ENCODE peak calls at places on chromosomes 16 and 17, in nine cellular contexts. P is adrenal gland, V is sigmoid colon, G is uterus, C is HCT116, I is gastrocnemius medialis, Q is body of pancreas, A is thyroid gland, Z is prostate gland. Y is an unnamed sample. For H3K36me3, the result is how much of the 10 kb centered on the place peaks cover.

GRCh38 chr17:34199932-34200534 is 55.1 kb upstream of the CCL2 start:
- DNase-seq in A (peak), Q (peak), C (peak), I (peak), V (peak), P (peak), Z (peak), G (peak), Y (peak)

GRCh38 chr17:1367351-1367745 is 32.7 kb downstream of the YWHAE start:
- DNase-seq in A (no peak), G (no peak), V (no peak), C (no peak), I (no peak), Q (no peak), P (no peak), Z (no peak), Y (no peak)

GRCh38 chr16:1451702-1452392 is 7.5 kb upstream of the CCDC154 start:
- DNase-seq in P (no peak), V (no peak), Q (no peak), Z (no peak), A (no peak), C (no peak), G (no peak), I (no peak), Y (no peak)

GRCh38 chr17:2485543-2485942 is 26.1 kb downstream of the METTL16 start:
- DNase-seq in A (no peak), V (no peak), G (no peak), Z (peak), C (no peak), I (no peak), Q (peak), P (no peak), Y (no peak)

GRCh38 chr16:66127459-66128362 is 238.8 kb upstream of the CDH5 start:
- DNase-seq in A (peak), Q (peak), V (no peak), Z (no peak), C (no peak), G (peak), I (no peak), P (peak), Y (no peak)

GRCh38 chr16:79651363-79651762 is 50.8 kb upstream of the MAF start:
- DNase-seq in G (peak), C (no peak), I (no peak), A (peak), V (peak), Z (peak), Q (no peak), P (peak), Y (no peak)

GRCh38 chr16:12971216-12971615 is 69.8 kb downstream of the SHISA9 start:
- DNase-seq in A (peak), Q (no peak), V (no peak), P (no peak), G (no peak), Z (no peak), C (no peak), I (no peak), Y (no peak)

GRCh38 chr16:66335704-66336329 is 30.7 kb upstream of the CDH5 start:
- DNase-seq in I (no peak), G (no peak), P (peak), Q (no peak), C (no peak), V (no peak), Z (no peak), A (peak), Y (no peak)

GRCh38 chr17:4537451-4538235 is 17.5 kb downstream of the MYBBP1A start:
- DNase-seq in P (no peak), Z (no peak), V (no peak), I (no peak), G (no peak), A (no peak), Q (no peak), C (no peak), Y (no peak)

GRCh38 chr17:4580291-4580690 is 4.0 kb upstream of the SMTNL2 start:
- DNase-seq in I (no peak), Q (no peak), P (no peak), V (no peak), G (no peak), Z (no peak), C (no peak), A (no peak), Y (no peak)

GRCh38 chr16:8862309-8863130 is 6.3 kb downstream of the CARHSP1 start:
- DNase-seq in I (no peak), P (peak), A (no peak), G (no peak), C (no peak), V (no peak), Z (no peak), Q (no peak), Y (no peak)

GRCh38 chr16:67326472-67327309 is at the start of the genes KCTD19 and LRRC36:
- DNase-seq in I (peak), C (no peak), Q (peak), V (peak), P (peak), Z (peak), A (peak), G (peak), Y (peak)

GRCh38 chr16:77439106-77439505 is 4.3 kb upstream of the ADAMTS18 start:
- DNase-seq in Q (no peak), I (no peak), G (no peak), P (no peak), C (no peak), A (no peak), Z (no peak), V (no peak), Y (no peak)

GRCh38 chr16:27401768-27402568 is at the start of gene IL21R:
- DNase-seq in Z (no peak), Q (peak), V (peak), P (peak), G (peak), I (no peak), A (peak), C (no peak), Y (peak)

GRCh38 chr17:4822835-4823234 is 10.3 kb upstream of the MINK1 start:
- DNase-seq in G (no peak), I (no peak), Q (no peak), C (no peak), A (peak), V (no peak), Z (no peak), P (no peak), Y (no peak)

GRCh38 chr17:54968954-54969400 is 412 bp downstream of the STXBP4 start:
- DNase-seq in Q (peak), G (no peak), C (no peak), I (no peak), P (peak), A (peak), V (peak), Z (peak), Y (no peak)

GRCh38 chr16:67529639-67530012 is 997 bp downstream of the RIPOR1 start:
- DNase-seq in C (no peak), A (no peak), Q (no peak), P (no peak), G (peak), Z (no peak), V (no peak), I (no peak), Y (no peak)

GRCh38 chr16:55567382-55567781 is 898 bp downstream of the CAPNS2 start:
- DNase-seq in A (peak), Q (no peak), C (no peak), P (no peak), G (no peak), I (no peak), V (no peak), Z (peak), Y (no peak)

GRCh38 chr16:16073884-16074781 is 124.7 kb downstream of the ABCC1 start:
- DNase-seq in V (no peak), C (no peak), Z (no peak), A (peak), G (no peak), P (peak), Q (peak), I (peak), Y (no peak)

GRCh38 chr16:30893744-30894539 is at the start of gene BCL7C:
- DNase-seq in I (peak), G (peak), V (peak), C (peak), Z (peak), A (peak), P (peak), Q (peak), Y (peak)

GRCh38 chr17:65297384-65297783 is 160.2 kb downstream of the RGS9 start:
- DNase-seq in A (no peak), I (no peak), V (no peak), P (no peak), C (no peak), Q (no peak), G (no peak), Z (no peak), Y (no peak)

GRCh38 chr16:61887903-61888302 is 148.3 kb downstream of the CDH8 start:
- DNase-seq in G (no peak), I (peak), Q (no peak), Z (no peak), C (no peak), A (no peak), V (no peak), P (no peak), Y (no peak)

GRCh38 chr16:72612718-72613117 is 435.2 kb downstream of the ZFHX3 start:
- DNase-seq in Q (no peak), I (no peak), A (no peak), P (no peak), G (no peak), V (no peak), Z (no peak), C (no peak), Y (no peak)

GRCh38 chr16:1453316-1453715 is 9.0 kb upstream of the CCDC154 start:
- DNase-seq in Z (no peak), I (no peak), G (no peak), A (no peak), V (no peak), C (no peak), P (no peak), Q (no peak), Y (no peak)

GRCh38 chr17:76411247-76411646 is 26.8 kb downstream of the SPHK1 start:
- DNase-seq in A (peak), V (no peak), P (no peak), Q (no peak), I (no peak), C (no peak), G (no peak), Z (no peak), Y (no peak)

GRCh38 chr17:79042421-79043190 is 18.6 kb downstream of the C1QTNF1 start:
- DNase-seq in I (peak), A (peak), Z (peak), C (peak), G (peak), Q (peak), V (peak), P (peak), Y (no peak)

GRCh38 chr16:73196670-73197069 is 148.7 kb upstream of the ZFHX3 start:
- DNase-seq in Q (peak), Z (peak), P (peak), C (peak), A (peak), V (peak), G (peak), I (peak), Y (no peak)

GRCh38 chr17:3626831-3627565 is 9.1 kb downstream of the SHPK start:
- DNase-seq in A (no peak), G (no peak), Z (no peak), C (no peak), P (no peak), I (no peak), V (no peak), Q (no peak), Y (no peak)

GRCh38 chr17:60328679-60329078 is 63.3 kb downstream of the USP32 start:
- DNase-seq in Q (no peak), C (no peak), A (no peak), I (no peak), Z (no peak), P (no peak), G (no peak), V (no peak), Y (no peak)
- TF ChIP-seq POLR2A in Q (no peak), C (no peak), A (no peak), I (no peak), Z (no peak), P (no peak), G (no peak), V (no peak), Y (no peak)

DNA sequence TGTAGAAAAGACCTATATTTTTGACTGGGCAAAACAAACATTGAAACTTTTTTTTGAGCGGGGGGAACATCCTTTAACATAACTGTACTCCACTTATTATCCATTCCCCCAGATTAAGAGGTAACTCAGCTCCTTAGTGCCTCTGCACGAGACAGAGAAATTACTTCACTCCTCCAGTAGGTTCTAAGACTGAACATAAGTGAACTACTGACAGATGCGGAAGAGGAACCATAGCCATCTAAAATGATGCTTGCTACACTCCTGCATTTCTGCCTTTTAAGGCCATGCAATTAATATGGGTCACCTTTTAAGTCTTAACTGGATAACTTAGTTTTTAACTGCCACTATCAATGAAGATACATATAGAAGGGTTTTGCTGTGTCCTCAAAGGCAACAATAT is 9.5 kb downstream of the CRYBA1 start:
- DNase-seq in A (no peak), V (no peak), Z (no peak), Q (no peak), I (no peak), C (no peak), P (no peak), G (no peak), Y (no peak)
- H3K36me3 ChIP-seq in A (under half), V (under half), Z (under half), Q (under half), I (under half), C (under half), P (under half), G (under half), Y (under half)

GRCh38 chr17:61398721-61399130 is 917 bp upstream of the TBX2 start:
- DNase-seq in P (no peak), Z (no peak), A (no peak), G (no peak), V (no peak), C (no peak), Q (no peak), I (no peak), Y (no peak)

GRCh38 chr17:61400786-61401279 is 1.2 kb downstream of the TBX2 start:
- DNase-seq in A (no peak), G (peak), Z (no peak), P (no peak), V (peak), Q (no peak), I (no peak), C (no peak), Y (no peak)

GRCh38 chr17:61401280-61402072 is 1.8 kb downstream of the TBX2 start:
- DNase-seq in V (no peak), P (no peak), A (no peak), G (peak), I (no peak), Z (no peak), C (no peak), Q (no peak), Y (no peak)

GRCh38 chr17:61399131-61400057 is at the start of gene TBX2:
- DNase-seq in Z (no peak), P (peak), G (peak), C (no peak), Q (peak), I (peak), V (peak), A (peak), Y (no peak)

DNA sequence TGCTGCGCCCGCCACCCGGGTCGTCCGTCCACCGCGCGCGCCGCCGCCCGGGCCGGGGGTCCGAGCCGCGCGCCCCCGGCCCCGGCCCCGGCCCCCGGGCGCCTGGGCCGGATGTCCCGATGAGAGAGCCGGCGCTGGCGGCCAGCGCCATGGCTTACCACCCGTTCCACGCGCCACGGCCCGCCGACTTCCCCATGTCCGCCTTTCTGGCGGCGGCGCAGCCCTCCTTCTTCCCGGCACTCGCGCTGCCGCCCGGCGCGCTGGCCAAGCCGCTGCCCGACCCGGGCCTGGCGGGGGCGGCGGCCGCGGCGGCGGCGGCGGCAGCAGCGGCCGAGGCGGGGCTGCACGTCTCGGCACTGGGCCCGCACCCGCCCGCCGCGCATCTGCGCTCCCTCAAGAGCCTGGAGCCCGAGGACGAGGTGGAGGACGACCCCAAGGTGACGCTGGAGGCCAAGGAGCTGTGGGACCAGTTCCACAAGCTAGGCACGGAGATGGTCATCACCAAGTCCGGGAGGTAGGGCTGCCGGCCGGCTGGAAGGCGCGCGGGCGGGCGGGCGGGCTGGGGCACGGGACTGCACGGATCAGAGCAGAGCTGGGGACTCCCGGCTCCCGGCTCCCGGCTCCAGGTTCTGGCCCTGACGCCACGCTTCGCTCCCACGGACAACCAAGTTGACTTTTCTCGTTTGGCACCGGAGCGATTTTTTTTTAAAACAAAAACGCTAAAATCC is 579 bp downstream of the TBX2 start:
- DNase-seq in C (no peak), I (no peak), A (no peak), G (peak), V (peak), Q (no peak), P (no peak), Z (no peak), Y (no peak)
- H3K4me3 ChIP-seq in C (no peak), I (peak), A (no peak), G (peak), V (peak), Q (no peak), P (no peak), Z (peak), Y (peak)

DNA sequence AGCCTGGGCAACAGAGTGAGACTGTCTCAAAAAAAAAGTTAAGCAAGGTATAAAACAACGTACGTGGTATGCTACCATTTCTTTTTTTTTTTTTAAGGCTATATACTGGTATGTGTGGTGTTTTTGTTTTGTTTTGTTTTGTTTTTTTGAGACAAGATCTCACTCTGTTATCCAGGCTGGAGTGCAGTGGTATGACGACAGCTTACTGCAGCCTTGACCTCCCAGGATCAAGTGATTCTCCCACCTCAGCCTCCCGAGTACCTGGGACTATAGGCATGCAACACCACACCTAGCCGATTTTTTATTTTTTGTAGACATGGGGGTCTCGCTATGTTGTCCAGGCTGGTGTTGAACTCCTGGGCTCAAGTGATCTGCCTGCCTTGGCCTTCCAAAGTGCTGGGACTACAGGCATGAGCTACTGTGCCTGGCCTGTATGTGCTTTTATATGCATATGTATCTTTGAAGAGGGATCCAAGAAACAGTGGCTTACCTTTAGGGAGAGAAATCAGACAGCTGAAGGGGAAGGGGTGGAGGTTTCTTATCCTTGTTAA is 6.5 kb downstream of the CENPV start:
- DNase-seq in G (no peak), C (no peak), V (peak), I (no peak), Q (no peak), A (no peak), P (no peak), Z (no peak), Y (no peak)
- TF ChIP-seq POLR2A in G (no peak), C (no peak), V (no peak), I (no peak), Q (no peak), A (no peak), P (no peak), Z (no peak), Y (no peak)

GRCh38 chr16:84090212-84090611 is 26.5 kb downstream of the MBTPS1 start:
- DNase-seq in Q (no peak), Z (no peak), I (no peak), P (no peak), G (no peak), V (no peak), C (no peak), A (no peak), Y (no peak)

GRCh38 chr16:84093120-84093878 is 23.4 kb downstream of the MBTPS1 start:
- DNase-seq in G (no peak), P (no peak), I (no peak), V (no peak), Q (no peak), A (no peak), Z (no peak), C (no peak), Y (no peak)

GRCh38 chr16:84093879-84094270 is 22.9 kb downstream of the MBTPS1 start:
- DNase-seq in V (no peak), Q (no peak), C (no peak), I (no peak), P (no peak), A (no peak), Z (no peak), G (no peak), Y (no peak)

GRCh38 chr16:84088695-84089395 is 27.9 kb downstream of the MBTPS1 start:
- DNase-seq in P (no peak), G (no peak), Q (no peak), A (no peak), I (no peak), Z (no peak), V (no peak), C (no peak), Y (no peak)

GRCh38 chr16:84091460-84091859 is 25.3 kb downstream of the MBTPS1 start:
- DNase-seq in P (no peak), C (no peak), I (no peak), A (no peak), Z (no peak), V (no peak), Q (no peak), G (no peak), Y (no peak)
- H3K36me3 ChIP-seq in P (under half), C (half or more), I (half or more), A (half or more), Z (under half), V (half or more), Q (under half), G (under half), Y (half or more)

DNA sequence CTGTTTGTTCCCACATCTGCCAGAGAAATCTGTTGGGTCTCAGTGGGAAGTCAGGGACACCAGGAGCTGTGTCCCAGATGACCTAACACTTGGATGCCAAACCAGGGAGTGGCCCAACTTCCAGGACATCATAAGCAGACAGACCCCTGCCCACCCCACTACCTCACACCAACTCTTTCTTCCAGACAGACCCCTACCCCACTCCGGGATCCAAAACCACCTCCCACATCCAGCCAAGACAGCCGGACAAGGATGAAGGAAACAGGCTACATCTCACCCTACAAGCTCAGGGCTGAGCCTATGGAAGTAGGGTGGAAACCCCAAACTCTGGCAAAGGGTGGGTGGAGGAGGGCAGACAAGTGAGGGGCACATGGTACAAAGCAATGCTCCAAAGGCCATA is 3.6 kb downstream of the HDAC5 start:
- DNase-seq in C (no peak), I (no peak), Q (no peak), A (no peak), P (no peak), Z (no peak), V (no peak), G (no peak), Y (no peak)
- H3K4me3 ChIP-seq in C (no peak), I (no peak), Q (no peak), A (no peak), P (no peak), Z (no peak), V (no peak), G (no peak), Y (no peak)

GRCh38 chr17:57531648-57532486 is 213.2 kb downstream of the CCDC182 start:
- DNase-seq in A (no peak), G (no peak), C (no peak), Q (no peak), P (no peak), Z (no peak), I (no peak), V (no peak), Y (no peak)
- TF ChIP-seq POLR2A in A (no peak), G (no peak), C (no peak), Q (no peak), P (no peak), Z (no peak), I (no peak), V (no peak), Y (no peak)